ENCODE peak calls at places on chromosomes 13 and 19, in nine cellular contexts. One of them, this sample, is unnamed.

GRCh38 chr19:38663957-38664502 is 16.6 kb downstream of the ACTN4 start:
- DNase-seq in adrenal gland: peak
- DNase-seq in effector memory CD4-positive, alpha-beta T cell: no peak
- DNase-seq in foreskin keratinocyte: no peak
- DNase-seq in CD4-positive, CD25-positive, alpha-beta regulatory T cell: no peak
- DNase-seq in breast epithelium: peak
- DNase-seq in A673: no peak
- DNase-seq in neuronal stem cell: no peak
- DNase-seq in HCT116: no peak
- DNase-seq in this sample: peak

GRCh38 chr13:108037348-108037747 is 178.0 kb downstream of the LIG4 start:
- DNase-seq in adrenal gland: no peak
- DNase-seq in effector memory CD4-positive, alpha-beta T cell: no peak
- DNase-seq in foreskin keratinocyte: no peak
- DNase-seq in CD4-positive, CD25-positive, alpha-beta regulatory T cell: no peak
- DNase-seq in breast epithelium: no peak
- DNase-seq in A673: no peak
- DNase-seq in neuronal stem cell: no peak
- DNase-seq in HCT116: no peak
- DNase-seq in this sample: no peak

GRCh38 chr13:112370311-112370710 is 5.8 kb upstream of the SPACA7 start:
- DNase-seq in adrenal gland: no peak
- DNase-seq in effector memory CD4-positive, alpha-beta T cell: no peak
- DNase-seq in foreskin keratinocyte: no peak
- DNase-seq in CD4-positive, CD25-positive, alpha-beta regulatory T cell: no peak
- DNase-seq in breast epithelium: no peak
- DNase-seq in A673: no peak
- DNase-seq in neuronal stem cell: no peak
- DNase-seq in HCT116: no peak
- DNase-seq in this sample: no peak

GRCh38 chr13:32234914-32235313 is 80.2 kb downstream of the ZAR1L start:
- DNase-seq in adrenal gland: no peak
- DNase-seq in effector memory CD4-positive, alpha-beta T cell: no peak
- DNase-seq in foreskin keratinocyte: no peak
- DNase-seq in CD4-positive, CD25-positive, alpha-beta regulatory T cell: no peak
- DNase-seq in breast epithelium: no peak
- DNase-seq in A673: peak
- DNase-seq in neuronal stem cell: no peak
- DNase-seq in HCT116: no peak
- DNase-seq in this sample: no peak

GRCh38 chr19:14985133-14985532 is 5.5 kb upstream of the SLC1A6 start:
- DNase-seq in adrenal gland: no peak
- DNase-seq in effector memory CD4-positive, alpha-beta T cell: no peak
- DNase-seq in foreskin keratinocyte: no peak
- DNase-seq in CD4-positive, CD25-positive, alpha-beta regulatory T cell: no peak
- DNase-seq in breast epithelium: no peak
- DNase-seq in A673: no peak
- DNase-seq in neuronal stem cell: no peak
- DNase-seq in HCT116: no peak
- DNase-seq in this sample: no peak

GRCh38 chr13:86510792-86511191 is 711.6 kb upstream of the SLITRK6 start:
- DNase-seq in adrenal gland: no peak
- DNase-seq in effector memory CD4-positive, alpha-beta T cell: no peak
- DNase-seq in foreskin keratinocyte: no peak
- DNase-seq in CD4-positive, CD25-positive, alpha-beta regulatory T cell: no peak
- DNase-seq in breast epithelium: no peak
- DNase-seq in A673: no peak
- DNase-seq in neuronal stem cell: no peak
- DNase-seq in HCT116: no peak
- DNase-seq in this sample: no peak

GRCh38 chr19:18239303-18239702 is 13.1 kb upstream of the PDE4C start:
- DNase-seq in adrenal gland: no peak
- DNase-seq in effector memory CD4-positive, alpha-beta T cell: no peak
- DNase-seq in foreskin keratinocyte: no peak
- DNase-seq in CD4-positive, CD25-positive, alpha-beta regulatory T cell: no peak
- DNase-seq in breast epithelium: no peak
- DNase-seq in A673: no peak
- DNase-seq in neuronal stem cell: no peak
- DNase-seq in HCT116: no peak
- DNase-seq in this sample: no peak

GRCh38 chr13:30872685-30873443 is 33.2 kb upstream of the MEDAG start:
- DNase-seq in adrenal gland: peak
- DNase-seq in effector memory CD4-positive, alpha-beta T cell: no peak
- DNase-seq in foreskin keratinocyte: peak
- DNase-seq in CD4-positive, CD25-positive, alpha-beta regulatory T cell: no peak
- DNase-seq in breast epithelium: peak
- DNase-seq in A673: peak
- DNase-seq in neuronal stem cell: peak
- DNase-seq in HCT116: no peak
- DNase-seq in this sample: peak

GRCh38 chr13:97226013-97226412 is 3.9 kb downstream of the MBNL2 start:
- DNase-seq in adrenal gland: no peak
- DNase-seq in effector memory CD4-positive, alpha-beta T cell: no peak
- DNase-seq in foreskin keratinocyte: no peak
- DNase-seq in CD4-positive, CD25-positive, alpha-beta regulatory T cell: no peak
- DNase-seq in breast epithelium: no peak
- DNase-seq in A673: no peak
- DNase-seq in neuronal stem cell: no peak
- DNase-seq in HCT116: no peak
- DNase-seq in this sample: no peak

GRCh38 chr19:3550947-3551807 is 6.2 kb downstream of the MFSD12 start:
- DNase-seq in adrenal gland: no peak
- DNase-seq in effector memory CD4-positive, alpha-beta T cell: no peak
- DNase-seq in foreskin keratinocyte: no peak
- DNase-seq in CD4-positive, CD25-positive, alpha-beta regulatory T cell: no peak
- DNase-seq in breast epithelium: no peak
- DNase-seq in A673: no peak
- DNase-seq in neuronal stem cell: no peak
- DNase-seq in HCT116: no peak
- DNase-seq in this sample: no peak

DNA sequence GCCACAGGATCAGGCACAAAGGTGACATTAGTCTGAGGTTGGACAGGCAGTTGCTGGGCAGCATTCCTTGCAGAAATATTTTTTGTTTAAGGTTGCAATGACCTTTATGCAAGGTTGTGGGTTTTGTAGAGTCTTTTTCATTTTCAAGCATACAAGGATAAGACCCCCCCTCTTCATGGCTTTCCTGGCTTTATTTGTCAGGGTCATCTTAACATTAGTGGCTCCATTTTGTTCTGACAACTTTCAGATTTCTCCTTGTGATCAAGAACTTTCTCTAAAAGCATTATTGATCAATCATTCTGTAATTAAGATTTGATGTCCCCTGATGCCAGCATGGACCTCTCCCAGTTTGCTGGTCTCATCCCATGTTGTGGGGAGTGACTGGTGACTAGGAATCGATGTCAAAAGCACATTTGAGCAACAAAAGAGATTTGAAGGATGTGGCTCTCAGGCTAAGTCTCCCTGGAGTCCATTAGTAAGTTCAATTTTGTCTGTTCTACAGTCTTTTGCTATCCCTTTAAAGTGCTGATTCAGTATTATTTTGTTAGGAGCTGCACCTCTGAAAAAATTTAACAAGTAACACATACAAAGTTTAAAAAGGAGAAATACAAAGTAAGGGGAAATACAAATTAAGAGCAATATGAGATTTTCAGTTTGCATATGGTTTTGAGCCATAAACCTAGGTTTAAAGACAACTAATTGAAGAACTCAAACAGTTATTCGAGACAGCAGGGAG is 5.3 kb downstream of the CARD8 start:
- DNase-seq in adrenal gland: no peak
- DNase-seq in effector memory CD4-positive, alpha-beta T cell: no peak
- DNase-seq in foreskin keratinocyte: no peak
- DNase-seq in CD4-positive, CD25-positive, alpha-beta regulatory T cell: no peak
- DNase-seq in breast epithelium: no peak
- DNase-seq in A673: no peak
- DNase-seq in neuronal stem cell: no peak
- DNase-seq in HCT116: no peak
- DNase-seq in this sample: no peak
- H3K27ac ChIP-seq in adrenal gland: peak
- H3K27ac ChIP-seq in effector memory CD4-positive, alpha-beta T cell: peak
- H3K27ac ChIP-seq in foreskin keratinocyte: no peak
- H3K27ac ChIP-seq in CD4-positive, CD25-positive, alpha-beta regulatory T cell: peak
- H3K27ac ChIP-seq in breast epithelium: peak
- H3K27ac ChIP-seq in A673: peak
- H3K27ac ChIP-seq in neuronal stem cell: no peak
- H3K27ac ChIP-seq in HCT116: no peak
- H3K27ac ChIP-seq in this sample: peak

GRCh38 chr13:41648314-41648935 is 191.1 kb downstream of the RGCC start:
- DNase-seq in adrenal gland: no peak
- DNase-seq in effector memory CD4-positive, alpha-beta T cell: no peak
- DNase-seq in foreskin keratinocyte: peak
- DNase-seq in CD4-positive, CD25-positive, alpha-beta regulatory T cell: no peak
- DNase-seq in breast epithelium: no peak
- DNase-seq in A673: no peak
- DNase-seq in neuronal stem cell: no peak
- DNase-seq in HCT116: peak
- DNase-seq in this sample: no peak

GRCh38 chr13:41645313-41645712 is 188.0 kb downstream of the RGCC start:
- DNase-seq in adrenal gland: peak
- DNase-seq in effector memory CD4-positive, alpha-beta T cell: no peak
- DNase-seq in foreskin keratinocyte: peak
- DNase-seq in CD4-positive, CD25-positive, alpha-beta regulatory T cell: no peak
- DNase-seq in breast epithelium: peak
- DNase-seq in A673: no peak
- DNase-seq in neuronal stem cell: no peak
- DNase-seq in HCT116: no peak
- DNase-seq in this sample: peak

GRCh38 chr13:41643502-41643901 is 186.2 kb downstream of the RGCC start:
- DNase-seq in adrenal gland: no peak
- DNase-seq in effector memory CD4-positive, alpha-beta T cell: no peak
- DNase-seq in foreskin keratinocyte: no peak
- DNase-seq in CD4-positive, CD25-positive, alpha-beta regulatory T cell: no peak
- DNase-seq in breast epithelium: no peak
- DNase-seq in A673: no peak
- DNase-seq in neuronal stem cell: no peak
- DNase-seq in HCT116: no peak
- DNase-seq in this sample: no peak

GRCh38 chr13:41639955-41640780 is 182.8 kb downstream of the RGCC start:
- DNase-seq in adrenal gland: peak
- DNase-seq in effector memory CD4-positive, alpha-beta T cell: no peak
- DNase-seq in foreskin keratinocyte: no peak
- DNase-seq in CD4-positive, CD25-positive, alpha-beta regulatory T cell: no peak
- DNase-seq in breast epithelium: no peak
- DNase-seq in A673: peak
- DNase-seq in neuronal stem cell: no peak
- DNase-seq in HCT116: no peak
- DNase-seq in this sample: peak

GRCh38 chr13:41644742-41645141 is 187.4 kb downstream of the RGCC start:
- DNase-seq in adrenal gland: no peak
- DNase-seq in effector memory CD4-positive, alpha-beta T cell: no peak
- DNase-seq in foreskin keratinocyte: no peak
- DNase-seq in CD4-positive, CD25-positive, alpha-beta regulatory T cell: peak
- DNase-seq in breast epithelium: no peak
- DNase-seq in A673: no peak
- DNase-seq in neuronal stem cell: no peak
- DNase-seq in HCT116: no peak
- DNase-seq in this sample: no peak
- H3K27ac ChIP-seq in adrenal gland: no peak
- H3K27ac ChIP-seq in effector memory CD4-positive, alpha-beta T cell: no peak
- H3K27ac ChIP-seq in foreskin keratinocyte: no peak
- H3K27ac ChIP-seq in CD4-positive, CD25-positive, alpha-beta regulatory T cell: no peak
- H3K27ac ChIP-seq in breast epithelium: peak
- H3K27ac ChIP-seq in A673: no peak
- H3K27ac ChIP-seq in neuronal stem cell: no peak
- H3K27ac ChIP-seq in HCT116: no peak
- H3K27ac ChIP-seq in this sample: peak

GRCh38 chr19:49492573-49493411 is 3.4 kb upstream of the RPS11 start:
- DNase-seq in adrenal gland: no peak
- DNase-seq in effector memory CD4-positive, alpha-beta T cell: no peak
- DNase-seq in foreskin keratinocyte: peak
- DNase-seq in CD4-positive, CD25-positive, alpha-beta regulatory T cell: no peak
- DNase-seq in breast epithelium: no peak
- DNase-seq in A673: no peak
- DNase-seq in neuronal stem cell: no peak
- DNase-seq in HCT116: no peak
- DNase-seq in this sample: no peak

GRCh38 chr19:49491030-49491803 is 3.8 kb downstream of the RPL13A start:
- DNase-seq in adrenal gland: no peak
- DNase-seq in effector memory CD4-positive, alpha-beta T cell: no peak
- DNase-seq in foreskin keratinocyte: no peak
- DNase-seq in CD4-positive, CD25-positive, alpha-beta regulatory T cell: no peak
- DNase-seq in breast epithelium: no peak
- DNase-seq in A673: no peak
- DNase-seq in neuronal stem cell: no peak
- DNase-seq in HCT116: no peak
- DNase-seq in this sample: no peak

GRCh38 chr19:49490287-49491029 is 3.0 kb downstream of the RPL13A start:
- DNase-seq in adrenal gland: no peak
- DNase-seq in effector memory CD4-positive, alpha-beta T cell: no peak
- DNase-seq in foreskin keratinocyte: no peak
- DNase-seq in CD4-positive, CD25-positive, alpha-beta regulatory T cell: no peak
- DNase-seq in breast epithelium: no peak
- DNase-seq in A673: no peak
- DNase-seq in neuronal stem cell: no peak
- DNase-seq in HCT116: no peak
- DNase-seq in this sample: no peak

GRCh38 chr19:49489601-49490167 is 2.3 kb downstream of the RPL13A start:
- DNase-seq in adrenal gland: peak
- DNase-seq in effector memory CD4-positive, alpha-beta T cell: no peak
- DNase-seq in foreskin keratinocyte: no peak
- DNase-seq in CD4-positive, CD25-positive, alpha-beta regulatory T cell: no peak
- DNase-seq in breast epithelium: no peak
- DNase-seq in A673: no peak
- DNase-seq in neuronal stem cell: no peak
- DNase-seq in HCT116: no peak
- DNase-seq in this sample: no peak

GRCh38 chr19:49491804-49492572 is 4.2 kb upstream of the RPS11 start:
- DNase-seq in adrenal gland: no peak
- DNase-seq in effector memory CD4-positive, alpha-beta T cell: no peak
- DNase-seq in foreskin keratinocyte: no peak
- DNase-seq in CD4-positive, CD25-positive, alpha-beta regulatory T cell: no peak
- DNase-seq in breast epithelium: no peak
- DNase-seq in A673: no peak
- DNase-seq in neuronal stem cell: no peak
- DNase-seq in HCT116: no peak
- DNase-seq in this sample: no peak
- H3K27ac ChIP-seq in adrenal gland: no peak
- H3K27ac ChIP-seq in effector memory CD4-positive, alpha-beta T cell: peak
- H3K27ac ChIP-seq in foreskin keratinocyte: no peak
- H3K27ac ChIP-seq in CD4-positive, CD25-positive, alpha-beta regulatory T cell: no peak
- H3K27ac ChIP-seq in breast epithelium: no peak
- H3K27ac ChIP-seq in A673: peak
- H3K27ac ChIP-seq in neuronal stem cell: no peak
- H3K27ac ChIP-seq in HCT116: peak
- H3K27ac ChIP-seq in this sample: no peak

DNA sequence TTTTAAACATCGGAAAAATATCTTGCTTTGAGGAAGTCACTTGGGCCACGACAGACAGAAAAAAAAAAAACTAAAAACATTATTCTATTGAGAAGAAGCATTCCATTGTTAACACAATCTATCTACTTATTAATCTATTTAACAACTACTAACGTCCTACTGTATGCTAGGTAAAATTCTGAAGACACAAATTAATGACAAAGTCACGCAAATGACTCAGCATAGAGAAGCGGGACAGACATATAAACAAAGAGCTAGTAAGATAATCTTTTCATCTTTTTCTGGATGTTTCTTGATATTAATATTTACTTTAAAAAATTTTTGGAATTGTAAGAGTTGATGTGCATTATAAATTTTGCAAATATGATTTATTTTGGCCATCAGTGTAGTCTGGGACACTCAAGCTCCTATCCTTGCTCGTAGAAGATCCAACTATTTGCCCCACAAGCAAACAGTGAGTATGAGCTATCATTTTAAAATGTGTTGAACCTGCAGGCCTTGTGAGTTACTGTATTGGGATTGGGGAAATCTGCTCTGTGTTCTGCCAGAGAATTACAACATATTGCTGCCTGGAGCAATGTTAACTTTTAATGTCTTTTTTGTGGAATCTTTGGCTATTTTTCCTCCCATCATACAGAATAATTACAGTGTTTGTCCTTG is 109.1 kb downstream of the PCDH9 start:
- DNase-seq in adrenal gland: no peak
- DNase-seq in effector memory CD4-positive, alpha-beta T cell: no peak
- DNase-seq in foreskin keratinocyte: peak
- DNase-seq in CD4-positive, CD25-positive, alpha-beta regulatory T cell: no peak
- DNase-seq in breast epithelium: no peak
- DNase-seq in A673: no peak
- DNase-seq in neuronal stem cell: no peak
- DNase-seq in HCT116: no peak
- DNase-seq in this sample: no peak
- H3K27ac ChIP-seq in adrenal gland: no peak
- H3K27ac ChIP-seq in effector memory CD4-positive, alpha-beta T cell: no peak
- H3K27ac ChIP-seq in foreskin keratinocyte: no peak
- H3K27ac ChIP-seq in CD4-positive, CD25-positive, alpha-beta regulatory T cell: no peak
- H3K27ac ChIP-seq in breast epithelium: no peak
- H3K27ac ChIP-seq in A673: no peak
- H3K27ac ChIP-seq in neuronal stem cell: no peak
- H3K27ac ChIP-seq in HCT116: no peak
- H3K27ac ChIP-seq in this sample: no peak

This sample was measured in uterus.